ENCODE peak calls at places on chromosomes 13 and 19, in six cellular contexts. One of them, this sample, is unnamed.

GRCh38 chr13:27978301-27978968 is 9.3 kb upstream of the CDX2 start:
- DNase-seq in mesenchymal stem cell: no peak
- DNase-seq in trophoblast cell: no peak
- DNase-seq in IMR-90: no peak
- DNase-seq in H1: no peak
- DNase-seq in neuronal stem cell: no peak
- DNase-seq in this sample: peak; percentile 79

GRCh38 chr19:46192990-46193650 is 36.4 kb upstream of the IGFL1 start:
- DNase-seq in mesenchymal stem cell: peak; percentile 95
- DNase-seq in H1: no peak
- DNase-seq in trophoblast cell: peak; percentile 97
- DNase-seq in IMR-90: peak; percentile 51
- DNase-seq in neuronal stem cell: no peak
- DNase-seq in this sample: no peak

GRCh38 chr19:1084024-1084868 is 10.9 kb downstream of the POLR2E start:
- DNase-seq in H1: no peak
- DNase-seq in IMR-90: no peak
- DNase-seq in mesenchymal stem cell: no peak
- DNase-seq in neuronal stem cell: no peak
- DNase-seq in trophoblast cell: no peak
- DNase-seq in this sample: no peak

GRCh38 chr19:50007947-50008346 is 17.2 kb downstream of the VRK3 start:
- DNase-seq in neuronal stem cell: no peak
- DNase-seq in IMR-90: no peak
- DNase-seq in H1: no peak
- DNase-seq in trophoblast cell: no peak
- DNase-seq in mesenchymal stem cell: no peak
- DNase-seq in this sample: no peak

GRCh38 chr13:49828452-49828851 is 36.0 kb upstream of the KPNA3 start:
- DNase-seq in mesenchymal stem cell: no peak
- DNase-seq in trophoblast cell: peak; percentile 8
- DNase-seq in IMR-90: no peak
- DNase-seq in neuronal stem cell: no peak
- DNase-seq in H1: no peak
- DNase-seq in this sample: no peak

GRCh38 chr13:41284512-41285288 is 21.3 kb upstream of the MTRF1 start:
- DNase-seq in mesenchymal stem cell: no peak
- DNase-seq in neuronal stem cell: no peak
- DNase-seq in trophoblast cell: peak; percentile 91
- DNase-seq in H1: no peak
- DNase-seq in IMR-90: peak; percentile 88
- DNase-seq in this sample: no peak

GRCh38 chr13:94548382-94549240 is 47.3 kb downstream of the TGDS start:
- DNase-seq in neuronal stem cell: no peak
- DNase-seq in trophoblast cell: no peak
- DNase-seq in IMR-90: peak; percentile 29
- DNase-seq in mesenchymal stem cell: peak; percentile 61
- DNase-seq in H1: peak; percentile 50
- DNase-seq in this sample: peak; percentile 81

GRCh38 chr13:104586010-104586746 is 1520.0 kb upstream of the SLC10A2 start:
- DNase-seq in neuronal stem cell: no peak
- DNase-seq in IMR-90: peak; percentile 87
- DNase-seq in H1: no peak
- DNase-seq in trophoblast cell: peak; percentile 80
- DNase-seq in mesenchymal stem cell: peak; percentile 56
- DNase-seq in this sample: no peak

GRCh38 chr19:45076851-45077730 is 813 bp upstream of the ZNF296 start:
- DNase-seq in trophoblast cell: no peak
- DNase-seq in neuronal stem cell: no peak
- DNase-seq in mesenchymal stem cell: no peak
- DNase-seq in IMR-90: no peak
- DNase-seq in H1: no peak
- DNase-seq in this sample: peak; percentile 71

GRCh38 chr19:50050406-50051223 is 24.8 kb downstream of the ZNF473 start:
- DNase-seq in mesenchymal stem cell: peak; percentile 55
- DNase-seq in IMR-90: peak; percentile 79
- DNase-seq in trophoblast cell: peak; percentile 97
- DNase-seq in H1: no peak
- DNase-seq in neuronal stem cell: peak; percentile 48
- DNase-seq in this sample: no peak

GRCh38 chr19:5037936-5038335 is 69.0 kb downstream of the KDM4B start:
- DNase-seq in H1: no peak
- DNase-seq in mesenchymal stem cell: no peak
- DNase-seq in neuronal stem cell: no peak
- DNase-seq in IMR-90: no peak
- DNase-seq in trophoblast cell: no peak
- DNase-seq in this sample: no peak

GRCh38 chr13:105643966-105644365 is 891.5 kb downstream of the EFNB2 start:
- DNase-seq in H1: no peak
- DNase-seq in IMR-90: no peak
- DNase-seq in trophoblast cell: no peak
- DNase-seq in neuronal stem cell: no peak
- DNase-seq in mesenchymal stem cell: no peak
- DNase-seq in this sample: no peak

GRCh38 chr13:41610426-41610825 is 153.1 kb downstream of the RGCC start:
- DNase-seq in IMR-90: peak; percentile 97
- DNase-seq in trophoblast cell: peak; percentile 97
- DNase-seq in neuronal stem cell: no peak
- DNase-seq in H1: no peak
- DNase-seq in mesenchymal stem cell: no peak
- DNase-seq in this sample: no peak

GRCh38 chr19:6925801-6926751 is 38.7 kb downstream of the ADGRE1 start:
- DNase-seq in mesenchymal stem cell: no peak
- DNase-seq in IMR-90: no peak
- DNase-seq in neuronal stem cell: no peak
- DNase-seq in trophoblast cell: peak; percentile 5
- DNase-seq in H1: no peak
- DNase-seq in this sample: no peak

GRCh38 chr13:27481766-27482165 is 31.4 kb upstream of the MTIF3 start:
- DNase-seq in IMR-90: peak; percentile 10
- DNase-seq in neuronal stem cell: peak; percentile 56
- DNase-seq in trophoblast cell: peak; percentile 77
- DNase-seq in mesenchymal stem cell: peak; percentile 22
- DNase-seq in H1: peak; percentile 58
- DNase-seq in this sample: peak; percentile 88

GRCh38 chr13:33863390-33863789 is 45.4 kb downstream of the RFC3 start:
- DNase-seq in H1: no peak
- DNase-seq in mesenchymal stem cell: no peak
- DNase-seq in neuronal stem cell: no peak
- DNase-seq in trophoblast cell: no peak
- DNase-seq in IMR-90: no peak
- DNase-seq in this sample: no peak

DNA sequence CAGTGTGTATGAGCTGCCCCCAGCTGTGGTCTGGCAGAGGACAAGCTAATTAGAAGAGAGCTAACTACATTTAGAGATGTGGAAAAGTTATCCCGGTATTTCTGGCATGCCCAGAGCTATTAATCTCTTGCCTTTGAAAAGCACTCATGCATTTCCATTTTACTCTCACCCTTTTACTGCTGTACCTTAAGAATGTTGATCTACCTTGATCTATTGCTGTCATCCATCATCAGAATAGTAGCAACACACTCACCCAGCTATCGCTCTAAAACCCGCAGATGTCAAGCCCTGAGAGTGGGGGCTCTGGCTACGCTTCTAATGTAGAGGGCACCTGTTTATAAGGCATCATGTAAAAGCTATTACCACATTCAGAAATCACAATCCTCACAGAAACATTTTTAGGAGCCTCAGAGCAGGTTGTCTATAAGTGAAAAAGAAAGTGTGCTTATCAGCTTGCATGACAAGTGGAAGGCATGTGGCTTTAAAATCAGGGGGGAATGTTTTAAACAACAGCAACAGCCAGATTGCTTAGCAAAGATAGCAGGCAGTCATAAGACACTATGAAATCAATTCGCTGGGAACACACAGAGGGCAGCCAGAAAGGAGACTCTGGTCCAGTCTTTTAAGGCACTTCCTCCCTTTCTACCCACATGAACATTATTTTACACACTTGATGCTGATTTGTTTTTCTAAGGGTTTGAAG is 224.2 kb upstream of the IRS2 start:
- DNase-seq in neuronal stem cell: no peak
- DNase-seq in H1: no peak
- DNase-seq in trophoblast cell: no peak
- DNase-seq in mesenchymal stem cell: peak; percentile 62
- DNase-seq in IMR-90: peak; percentile 63
- DNase-seq in this sample: no peak
- H2AFZ ChIP-seq in neuronal stem cell: no peak overlapping the region
- H2AFZ ChIP-seq in H1: no peak overlapping the region
- H2AFZ ChIP-seq in trophoblast cell: no peak overlapping the region
- H2AFZ ChIP-seq in mesenchymal stem cell: no peak overlapping the region
- H2AFZ ChIP-seq in IMR-90: no peak overlapping the region
- H2AFZ ChIP-seq in this sample: no peak overlapping the region

DNA sequence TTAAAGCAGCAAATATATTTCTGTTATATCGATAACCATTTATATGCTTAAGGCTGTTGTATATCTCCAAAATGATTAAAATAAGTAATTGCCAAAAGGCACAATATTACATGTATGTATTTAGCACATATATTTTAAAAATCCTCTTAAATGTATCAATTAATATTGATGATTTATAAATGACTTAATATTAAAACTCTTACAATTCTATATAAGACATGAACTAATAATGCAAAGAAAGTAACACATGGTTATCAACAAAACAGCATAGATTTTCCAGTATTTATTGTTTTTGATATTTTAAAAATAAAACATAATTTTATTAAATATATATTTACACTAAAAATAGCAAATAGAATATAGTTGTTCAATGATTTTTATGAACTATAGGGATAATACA is 32.4 kb downstream of the PCDH9 start:
- DNase-seq in H1: no peak
- DNase-seq in mesenchymal stem cell: no peak
- DNase-seq in trophoblast cell: no peak
- DNase-seq in IMR-90: no peak
- DNase-seq in neuronal stem cell: no peak
- DNase-seq in this sample: no peak
- H4K8ac ChIP-seq in H1: no peak overlapping the region
- H4K8ac ChIP-seq in mesenchymal stem cell: no peak overlapping the region
- H4K8ac ChIP-seq in trophoblast cell: no peak overlapping the region
- H4K8ac ChIP-seq in IMR-90: no peak overlapping the region
- H4K8ac ChIP-seq in neuronal stem cell: no peak overlapping the region
- H4K8ac ChIP-seq in this sample: no peak overlapping the region

GRCh38 chr13:112143046-112143752 is 76.2 kb downstream of the SOX1 start:
- DNase-seq in H1: no peak
- DNase-seq in IMR-90: no peak
- DNase-seq in neuronal stem cell: no peak
- DNase-seq in trophoblast cell: no peak
- DNase-seq in mesenchymal stem cell: no peak
- DNase-seq in this sample: no peak
- H2AFZ ChIP-seq in H1: no peak overlapping the region
- H2AFZ ChIP-seq in IMR-90: no peak overlapping the region
- H2AFZ ChIP-seq in neuronal stem cell: no peak overlapping the region
- H2AFZ ChIP-seq in trophoblast cell: no peak overlapping the region
- H2AFZ ChIP-seq in mesenchymal stem cell: no peak overlapping the region
- H2AFZ ChIP-seq in this sample: no peak overlapping the region

GRCh38 chr13:32314271-32314967 is 744 bp downstream of the ZAR1L start:
- DNase-seq in trophoblast cell: peak; percentile 70
- DNase-seq in mesenchymal stem cell: no peak
- DNase-seq in neuronal stem cell: no peak
- DNase-seq in IMR-90: no peak
- DNase-seq in H1: no peak
- DNase-seq in this sample: no peak

GRCh38 chr13:32316030-32316344 is 679 bp downstream of the BRCA2 start:
- DNase-seq in neuronal stem cell: no peak
- DNase-seq in mesenchymal stem cell: no peak
- DNase-seq in IMR-90: no peak
- DNase-seq in H1: no peak
- DNase-seq in trophoblast cell: no peak
- DNase-seq in this sample: no peak

GRCh38 chr13:32316476-32316875 is 1.2 kb downstream of the BRCA2 start:
- DNase-seq in trophoblast cell: peak; percentile 27
- DNase-seq in neuronal stem cell: no peak
- DNase-seq in H1: no peak
- DNase-seq in mesenchymal stem cell: peak; percentile 13
- DNase-seq in IMR-90: no peak
- DNase-seq in this sample: no peak

GRCh38 chr13:32314968-32315254 is 252 bp downstream of the ZAR1L start:
- DNase-seq in neuronal stem cell: peak; percentile 8
- DNase-seq in H1: no peak
- DNase-seq in mesenchymal stem cell: peak; percentile 57
- DNase-seq in IMR-90: peak; percentile 44
- DNase-seq in trophoblast cell: no peak
- DNase-seq in this sample: no peak

GRCh38 chr13:32315255-32316029 is at the start of the genes BRCA2 and ZAR1L:
- DNase-seq in mesenchymal stem cell: peak; percentile 93
- DNase-seq in trophoblast cell: peak; percentile 98
- DNase-seq in IMR-90: peak; percentile 87
- DNase-seq in neuronal stem cell: peak; percentile 66
- DNase-seq in H1: peak; percentile 68
- DNase-seq in this sample: peak; percentile 87
- H4K8ac ChIP-seq in mesenchymal stem cell: peak within 1 kb of the TSS; percentile 100
- H4K8ac ChIP-seq in trophoblast cell: peak within 1 kb of the TSS; percentile 84
- H4K8ac ChIP-seq in IMR-90: peak within 1 kb of the TSS; percentile 100
- H4K8ac ChIP-seq in neuronal stem cell: no peak within 1 kb of the TSS
- H4K8ac ChIP-seq in H1: peak within 1 kb of the TSS; percentile 96
- H4K8ac ChIP-seq in this sample: peak within 1 kb of the TSS; percentile 98

DNA sequence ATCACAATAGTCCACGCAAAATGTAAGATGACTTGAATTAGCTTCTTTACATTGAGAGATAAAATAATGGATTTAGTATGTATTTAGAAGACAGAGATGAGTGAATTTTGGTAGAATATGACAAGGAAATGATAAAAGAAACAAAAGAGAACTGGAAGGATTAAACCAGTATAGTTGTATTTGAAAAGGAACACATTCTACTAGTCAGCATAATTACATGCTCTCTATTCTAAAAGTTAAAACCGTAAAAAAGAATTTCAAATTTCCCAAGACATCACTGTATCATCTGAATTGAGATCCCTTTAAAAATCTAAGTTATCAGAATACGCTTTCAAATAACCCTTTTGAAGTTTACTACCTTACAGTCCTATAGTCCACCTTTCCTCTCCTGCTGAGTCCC is 1156.7 kb upstream of the PCDH9 start:
- DNase-seq in trophoblast cell: no peak
- DNase-seq in IMR-90: no peak
- DNase-seq in mesenchymal stem cell: no peak
- DNase-seq in H1: no peak
- DNase-seq in neuronal stem cell: no peak
- DNase-seq in this sample: no peak
- H2AFZ ChIP-seq in trophoblast cell: no peak overlapping the region
- H2AFZ ChIP-seq in IMR-90: no peak overlapping the region
- H2AFZ ChIP-seq in mesenchymal stem cell: no peak overlapping the region
- H2AFZ ChIP-seq in H1: no peak overlapping the region
- H2AFZ ChIP-seq in neuronal stem cell: no peak overlapping the region
- H2AFZ ChIP-seq in this sample: no peak overlapping the region